ENCODE peak calls at places on chromosome X, in eight cellular contexts. W is left lung, O is fibroblast of lung, K is GM23338, I is psoas muscle, T is tibial nerve, Z is endodermal cell, R is breast epithelium. N is an unnamed sample.
A peak's percentile ranks its signal among the peaks of the same experiment; 100 is the strongest.

GRCh38 chrX:26649534-26649933 is 433.6 kb downstream of the MAGEB5 start:
- DNase-seq in W (no peak), O (peak; percentile 28), K (peak; percentile 53), I (no peak), T (no peak), Z (no peak), R (no peak), N (peak; percentile 7)

GRCh38 chrX:116204947-116205346 is 34.4 kb downstream of the AGTR2 start:
- DNase-seq in W (no peak), O (peak; percentile 22), K (peak; percentile 56), I (no peak), T (peak; percentile 5), Z (no peak), R (no peak), N (peak; percentile 7)

GRCh38 chrX:30935985-30936384 is 46.9 kb upstream of the TAB3 start:
- DNase-seq in W (no peak), O (peak; percentile 4), K (peak; percentile 30), I (no peak), T (no peak), Z (peak; percentile 69), R (peak; percentile 46), N (peak; percentile 4)

GRCh38 chrX:94058728-94059382 is 384.8 kb downstream of the FAM133A start:
- DNase-seq in W (no peak), O (no peak), K (peak; percentile 54), I (no peak), T (no peak), Z (peak; percentile 71), R (no peak), N (peak; percentile 22)

GRCh38 chrX:133608406-133608805 is 193.1 kb upstream of the GPC4 start:
- DNase-seq in W (no peak), O (peak; percentile 60), K (no peak), I (no peak), T (no peak), Z (no peak), R (no peak), N (peak; percentile 34)

GRCh38 chrX:137896123-137896522 is 330.2 kb downstream of the ZIC3 start:
- DNase-seq in W (no peak), O (no peak), K (peak; percentile 51), I (no peak), T (no peak), Z (no peak), R (no peak), N (no peak)

GRCh38 chrX:42577936-42578335 is 200.0 kb downstream of the PPP1R2C start:
- DNase-seq in W (no peak), O (no peak), K (no peak), I (no peak), T (no peak), Z (no peak), R (no peak), N (no peak)

GRCh38 chrX:131869182-131869581 is 153.9 kb upstream of the STK26 start:
- DNase-seq in W (no peak), O (no peak), K (no peak), I (no peak), T (no peak), Z (no peak), R (no peak), N (no peak)

GRCh38 chrX:151694661-151695582 is at the start of gene PRRG3:
- DNase-seq in W (no peak), O (no peak), K (peak; percentile 48), I (no peak), T (no peak), Z (peak; percentile 69), R (no peak), N (no peak)

GRCh38 chrX:133513116-133513515 is 97.8 kb upstream of the GPC4 start:
- DNase-seq in W (no peak), O (peak; percentile 40), K (no peak), I (no peak), T (no peak), Z (no peak), R (no peak), N (no peak)

GRCh38 chrX:9878141-9878875 is 88.8 kb upstream of the CLDN34 start:
- DNase-seq in W (no peak), O (no peak), K (peak; percentile 17), I (no peak), T (no peak), Z (no peak), R (no peak), N (peak; percentile 20)

GRCh38 chrX:151019837-151020236 is 36.7 kb downstream of the HMGB3 start:
- DNase-seq in W (no peak), O (peak; percentile 41), K (no peak), I (no peak), T (no peak), Z (no peak), R (no peak), N (peak; percentile 74)

GRCh38 chrX:23742174-23742692 is 843 bp downstream of the ACOT9 start:
- DNase-seq in W (no peak), O (peak; percentile 82), K (peak; percentile 50), I (peak; percentile 33), T (peak; percentile 7), Z (peak; percentile 66), R (no peak), N (peak; percentile 69)

GRCh38 chrX:150506020-150506419 is 62.4 kb upstream of the MTM1 start:
- DNase-seq in W (no peak), O (no peak), K (no peak), I (no peak), T (no peak), Z (no peak), R (no peak), N (no peak)

GRCh38 chrX:50100188-50100587 is 100.6 kb downstream of the AKAP4 start:
- DNase-seq in W (no peak), O (no peak), K (peak; percentile 51), I (no peak), T (peak; percentile 7), Z (peak; percentile 53), R (no peak), N (peak; percentile 9)

GRCh38 chrX:7972586-7972985 is 45.4 kb upstream of the PNPLA4 start:
- DNase-seq in W (no peak), O (peak; percentile 11), K (no peak), I (no peak), T (no peak), Z (no peak), R (no peak), N (no peak)

GRCh38 chrX:134631404-134632346 is 26.6 kb downstream of the PLAC1 start:
- DNase-seq in W (no peak), O (peak; percentile 96), K (no peak), I (peak; percentile 26), T (peak; percentile 6), Z (no peak), R (no peak), N (no peak)

GRCh38 chrX:12241026-12241425 is 102.8 kb downstream of the FRMPD4 start:
- DNase-seq in W (no peak), O (no peak), K (no peak), I (no peak), T (no peak), Z (no peak), R (no peak), N (no peak)

GRCh38 chrX:31124536-31124935 is 52.7 kb upstream of the FTHL17 start:
- DNase-seq in W (no peak), O (no peak), K (no peak), I (no peak), T (no peak), Z (no peak), R (no peak), N (no peak)

GRCh38 chrX:85243761-85244410 is at the start of the genes SATL1 and ZNF711:
- DNase-seq in W (peak; percentile 64), O (peak; percentile 61), K (peak; percentile 84), I (peak; percentile 26), T (no peak), Z (peak; percentile 91), R (peak; percentile 42), N (no peak)

GRCh38 chrX:74520291-74520690 is 94.1 kb downstream of the RLIM start:
- DNase-seq in W (no peak), O (no peak), K (no peak), I (no peak), T (no peak), Z (no peak), R (no peak), N (no peak)

GRCh38 chrX:20418379-20418778 is 151.7 kb upstream of the RPS6KA3 start:
- DNase-seq in W (no peak), O (no peak), K (no peak), I (no peak), T (no peak), Z (no peak), R (no peak), N (no peak)

GRCh38 chrX:38142598-38142997 is 78.1 kb downstream of the SRPX start:
- DNase-seq in W (no peak), O (peak; percentile 59), K (no peak), I (no peak), T (peak; percentile 28), Z (no peak), R (no peak), N (no peak)

GRCh38 chrX:154776753-154777152 is 14.1 kb downstream of the DKC1 start:
- DNase-seq in W (no peak), O (no peak), K (no peak), I (no peak), T (no peak), Z (no peak), R (no peak), N (no peak)

GRCh38 chrX:154780968-154781367 is 18.3 kb downstream of the DKC1 start:
- DNase-seq in W (no peak), O (no peak), K (no peak), I (no peak), T (no peak), Z (no peak), R (no peak), N (no peak)

GRCh38 chrX:154774622-154775021 is 12.0 kb downstream of the DKC1 start:
- DNase-seq in W (no peak), O (no peak), K (no peak), I (no peak), T (no peak), Z (no peak), R (no peak), N (no peak)

GRCh38 chrX:154779261-154779660 is 16.6 kb downstream of the DKC1 start:
- DNase-seq in W (no peak), O (peak; percentile 46), K (no peak), I (no peak), T (no peak), Z (no peak), R (no peak), N (peak; percentile 7)

GRCh38 chrX:154775611-154776349 is 13.1 kb downstream of the DKC1 start:
- DNase-seq in W (no peak), O (no peak), K (no peak), I (no peak), T (no peak), Z (no peak), R (no peak), N (peak; percentile 50)
- H3K36me3 ChIP-seq in W (peaks cover 94% of the 10 kb centered on the region), O (peaks cover 14% of the 10 kb centered on the region), K (peaks cover 21% of the 10 kb centered on the region), I (no peaks in the 10 kb centered on the region), T (no peaks in the 10 kb centered on the region), Z (peaks cover 63% of the 10 kb centered on the region), R (no peaks in the 10 kb centered on the region), N (peaks cover 18% of the 10 kb centered on the region)

GRCh38 chrX:82218361-82218760 is 1016.5 kb downstream of the SH3BGRL start:
- DNase-seq in W (no peak), O (peak; percentile 5), K (peak; percentile 43), I (no peak), T (no peak), Z (peak; percentile 43), R (no peak), N (peak; percentile 20)
- TF ChIP-seq CTCF in W (no peak), O (no peak), K (peak; percentile 39), I (peak; percentile 24), T (peak; percentile 19), Z (peak; percentile 67), R (no peak), N (peak; percentile 21)

GRCh38 chrX:140132937-140133336 is 167.6 kb upstream of the CXorf66 start:
- DNase-seq in W (no peak), O (no peak), K (peak; percentile 80), I (no peak), T (no peak), Z (no peak), R (no peak), N (no peak)
- H3K4me3 ChIP-seq in W (no peak overlapping the region), O (no peak overlapping the region), K (no peak overlapping the region), I (no peak overlapping the region), T (no peak overlapping the region), Z (no peak overlapping the region), R (no peak overlapping the region), N (no peak overlapping the region)

GRCh38 chrX:119763175-119763574 is 4.8 kb downstream of the SOWAHD start:
- DNase-seq in W (no peak), O (peak; percentile 48), K (peak; percentile 54), I (no peak), T (no peak), Z (no peak), R (no peak), N (no peak)
- H3K36me3 ChIP-seq in W (no peaks in the 10 kb centered on the region), O (no peaks in the 10 kb centered on the region), K (no peaks in the 10 kb centered on the region), I (no peaks in the 10 kb centered on the region), T (no peaks in the 10 kb centered on the region), Z (no peaks in the 10 kb centered on the region), R (no peaks in the 10 kb centered on the region), N (no peaks in the 10 kb centered on the region)

N was measured in bronchial epithelial cell.